ENCODE peak calls at places on chromosomes 1 and 21, in five cellular contexts. One of them, this sample, is unnamed.

GRCh38 chr1:82962658-82963057 is 1036.3 kb downstream of the TTLL7 start:
- DNase-seq in hypothalamus: no peak
- DNase-seq in osteocyte: no peak
- DNase-seq in HS-5: no peak
- DNase-seq in NB4: no peak
- DNase-seq in this sample: no peak

GRCh38 chr1:109186704-109187071 is 27.0 kb upstream of the SARS1 start:
- DNase-seq in NB4: no peak
- DNase-seq in HS-5: no peak
- DNase-seq in hypothalamus: peak; percentile 32
- DNase-seq in osteocyte: no peak
- DNase-seq in this sample: no peak

GRCh38 chr1:59214764-59215208 is 82.1 kb upstream of the FGGY start:
- DNase-seq in hypothalamus: no peak
- DNase-seq in osteocyte: peak; percentile 84
- DNase-seq in HS-5: no peak
- DNase-seq in NB4: no peak
- DNase-seq in this sample: no peak

GRCh38 chr1:27593341-27594326 is 10.3 kb downstream of the AHDC1 start:
- DNase-seq in NB4: no peak
- DNase-seq in HS-5: no peak
- DNase-seq in hypothalamus: no peak
- DNase-seq in osteocyte: no peak
- DNase-seq in this sample: no peak

GRCh38 chr1:168613689-168614655 is 37.6 kb downstream of the XCL1 start:
- DNase-seq in osteocyte: no peak
- DNase-seq in HS-5: no peak
- DNase-seq in NB4: no peak
- DNase-seq in hypothalamus: no peak
- DNase-seq in this sample: no peak

GRCh38 chr1:230808268-230808872 is 60.0 kb downstream of the C1orf198 start:
- DNase-seq in hypothalamus: no peak
- DNase-seq in NB4: no peak
- DNase-seq in osteocyte: peak; percentile 27
- DNase-seq in HS-5: no peak
- DNase-seq in this sample: no peak

GRCh38 chr21:34803792-34804440 is 135.1 kb downstream of the CLIC6 start:
- DNase-seq in HS-5: no peak
- DNase-seq in osteocyte: no peak
- DNase-seq in NB4: no peak
- DNase-seq in hypothalamus: no peak
- DNase-seq in this sample: no peak

GRCh38 chr1:224615861-224616760 is at the start of gene CNIH3:
- DNase-seq in osteocyte: no peak
- DNase-seq in HS-5: no peak
- DNase-seq in NB4: peak; percentile 87
- DNase-seq in hypothalamus: no peak
- DNase-seq in this sample: no peak

GRCh38 chr1:244046907-244047738 is 4.0 kb upstream of the ZBTB18 start:
- DNase-seq in NB4: no peak
- DNase-seq in hypothalamus: no peak
- DNase-seq in HS-5: peak; percentile 31
- DNase-seq in osteocyte: no peak
- DNase-seq in this sample: no peak

GRCh38 chr1:246246430-246246829 is 260.6 kb downstream of the SMYD3 start:
- DNase-seq in HS-5: no peak
- DNase-seq in NB4: no peak
- DNase-seq in hypothalamus: no peak
- DNase-seq in osteocyte: no peak
- DNase-seq in this sample: no peak

GRCh38 chr1:175434268-175434860 is 241.8 kb upstream of the KIAA0040 start:
- DNase-seq in NB4: no peak
- DNase-seq in hypothalamus: no peak
- DNase-seq in HS-5: no peak
- DNase-seq in osteocyte: no peak
- DNase-seq in this sample: peak; percentile 13

GRCh38 chr1:11158720-11159321 is 30.3 kb upstream of the ANGPTL7 start:
- DNase-seq in osteocyte: no peak
- DNase-seq in HS-5: peak; percentile 93
- DNase-seq in hypothalamus: no peak
- DNase-seq in NB4: no peak
- DNase-seq in this sample: no peak

GRCh38 chr1:23423415-23424170 is 955 bp downstream of the TCEA3 start:
- DNase-seq in hypothalamus: no peak
- DNase-seq in osteocyte: no peak
- DNase-seq in HS-5: no peak
- DNase-seq in NB4: no peak
- DNase-seq in this sample: no peak

GRCh38 chr1:84972377-84972987 is 24.4 kb downstream of the MCOLN2 start:
- DNase-seq in osteocyte: no peak
- DNase-seq in hypothalamus: no peak
- DNase-seq in HS-5: no peak
- DNase-seq in NB4: no peak
- DNase-seq in this sample: no peak

GRCh38 chr1:177065430-177065829 is 99.1 kb downstream of the ASTN1 start:
- DNase-seq in HS-5: no peak
- DNase-seq in NB4: no peak
- DNase-seq in osteocyte: peak; percentile 32
- DNase-seq in hypothalamus: no peak
- DNase-seq in this sample: no peak

GRCh38 chr1:147892216-147892615 is 10.4 kb upstream of the GJA8 start:
- DNase-seq in hypothalamus: peak; percentile 1
- DNase-seq in HS-5: no peak
- DNase-seq in NB4: peak; percentile 21
- DNase-seq in osteocyte: no peak
- DNase-seq in this sample: no peak

GRCh38 chr21:34639882-34640788 is 25.2 kb upstream of the RCAN1 start:
- DNase-seq in HS-5: no peak
- DNase-seq in hypothalamus: no peak
- DNase-seq in NB4: no peak
- DNase-seq in osteocyte: no peak
- DNase-seq in this sample: peak; percentile 59

GRCh38 chr1:115142616-115143015 is 53.3 kb upstream of the TSPAN2 start:
- DNase-seq in HS-5: no peak
- DNase-seq in osteocyte: no peak
- DNase-seq in NB4: no peak
- DNase-seq in hypothalamus: no peak
- DNase-seq in this sample: no peak

GRCh38 chr1:192729500-192729899 is 79.3 kb upstream of the RGS2 start:
- DNase-seq in osteocyte: no peak
- DNase-seq in NB4: no peak
- DNase-seq in hypothalamus: no peak
- DNase-seq in HS-5: no peak
- DNase-seq in this sample: no peak

GRCh38 chr1:70966018-70966638 is 81.5 kb downstream of the PTGER3 start:
- DNase-seq in osteocyte: no peak
- DNase-seq in hypothalamus: no peak
- DNase-seq in HS-5: no peak
- DNase-seq in NB4: peak; percentile 13
- DNase-seq in this sample: no peak

GRCh38 chr1:94713472-94714141 is 106.5 kb upstream of the SLC44A3 start:
- DNase-seq in HS-5: peak; percentile 98
- DNase-seq in hypothalamus: peak; percentile 36
- DNase-seq in osteocyte: no peak
- DNase-seq in NB4: peak; percentile 98
- DNase-seq in this sample: peak; percentile 23

GRCh38 chr1:39398278-39399010 is 93.0 kb upstream of the BMP8A start:
- DNase-seq in HS-5: peak; percentile 97
- DNase-seq in osteocyte: no peak
- DNase-seq in NB4: peak; percentile 87
- DNase-seq in hypothalamus: no peak
- DNase-seq in this sample: peak; percentile 14

GRCh38 chr1:183920651-183921050 is 115.7 kb downstream of the RGL1 start:
- DNase-seq in hypothalamus: peak; percentile 78
- DNase-seq in HS-5: no peak
- DNase-seq in NB4: no peak
- DNase-seq in osteocyte: no peak
- DNase-seq in this sample: no peak

GRCh38 chr1:85707267-85707989 is 805 bp downstream of the ZNHIT6 start:
- DNase-seq in hypothalamus: no peak
- DNase-seq in NB4: peak; percentile 2
- DNase-seq in HS-5: no peak
- DNase-seq in osteocyte: no peak
- DNase-seq in this sample: no peak

GRCh38 chr1:10834770-10835412 is 38.4 kb upstream of the CASZ1 start:
- DNase-seq in NB4: no peak
- DNase-seq in hypothalamus: no peak
- DNase-seq in osteocyte: no peak
- DNase-seq in HS-5: no peak
- DNase-seq in this sample: no peak

GRCh38 chr1:56754713-56755505 is 64.3 kb downstream of the FYB2 start:
- DNase-seq in osteocyte: no peak
- DNase-seq in NB4: no peak
- DNase-seq in hypothalamus: no peak
- DNase-seq in HS-5: no peak
- DNase-seq in this sample: no peak

GRCh38 chr1:117284408-117285215 is 73.9 kb upstream of the VTCN1 start:
- DNase-seq in osteocyte: no peak
- DNase-seq in HS-5: peak; percentile 34
- DNase-seq in hypothalamus: peak; percentile 9
- DNase-seq in NB4: peak; percentile 65
- DNase-seq in this sample: no peak

GRCh38 chr1:14242145-14242544 is 356.3 kb upstream of the KAZN start:
- DNase-seq in hypothalamus: no peak
- DNase-seq in HS-5: no peak
- DNase-seq in osteocyte: no peak
- DNase-seq in NB4: no peak
- DNase-seq in this sample: no peak

GRCh38 chr1:166808959-166809358 is 30.3 kb upstream of the POGK start:
- DNase-seq in HS-5: no peak
- DNase-seq in osteocyte: no peak
- DNase-seq in hypothalamus: no peak
- DNase-seq in NB4: no peak
- DNase-seq in this sample: no peak

GRCh38 chr1:7638078-7638477 is 133.0 kb upstream of the VAMP3 start:
- DNase-seq in NB4: no peak
- DNase-seq in HS-5: no peak
- DNase-seq in osteocyte: no peak
- DNase-seq in hypothalamus: no peak
- DNase-seq in this sample: no peak

GRCh38 chr1:70672333-70672935 is 261.4 kb downstream of the CTH start:
- DNase-seq in HS-5: no peak
- DNase-seq in NB4: no peak
- DNase-seq in osteocyte: no peak
- DNase-seq in hypothalamus: no peak
- DNase-seq in this sample: no peak

GRCh38 chr1:228443395-228443794 is 26.7 kb upstream of the TRIM17 start:
- DNase-seq in osteocyte: no peak
- DNase-seq in hypothalamus: no peak
- DNase-seq in HS-5: no peak
- DNase-seq in NB4: no peak
- DNase-seq in this sample: no peak

GRCh38 chr1:194347184-194347583 is 1160.8 kb upstream of the B3GALT2 start:
- DNase-seq in hypothalamus: no peak
- DNase-seq in NB4: no peak
- DNase-seq in HS-5: no peak
- DNase-seq in osteocyte: no peak
- DNase-seq in this sample: no peak

GRCh38 chr1:101520302-101520701 is 283.5 kb downstream of the S1PR1 start:
- DNase-seq in NB4: peak; percentile 42
- DNase-seq in hypothalamus: no peak
- DNase-seq in osteocyte: no peak
- DNase-seq in HS-5: no peak
- DNase-seq in this sample: no peak

GRCh38 chr1:150259758-150260669 is 2.4 kb downstream of the CA14 start:
- DNase-seq in NB4: no peak
- DNase-seq in hypothalamus: no peak
- DNase-seq in osteocyte: no peak
- DNase-seq in HS-5: no peak
- DNase-seq in this sample: no peak

This sample was measured in GM06990.